ENCODE peak calls at places on chromosomes 2 and 18, in nine cellular contexts. One of them, this sample, is unnamed.

GRCh38 chr2:36486546-36487044 is 111.4 kb downstream of the FEZ2 start:
- DNase-seq in cerebellum: no peak
- DNase-seq in GM23248: peak
- DNase-seq in GDM1: no peak
- DNase-seq in T1000: no peak
- DNase-seq in amniotic stem cell: no peak
- DNase-seq in glomerular endothelial cell: peak
- DNase-seq in NCI-H1694: no peak
- DNase-seq in aorta: no peak
- DNase-seq in this sample: no peak

GRCh38 chr2:97748397-97748796 is 35.0 kb downstream of the ZAP70 start:
- DNase-seq in GDM1: peak
- DNase-seq in NCI-H1694: no peak
- DNase-seq in amniotic stem cell: no peak
- DNase-seq in cerebellum: peak
- DNase-seq in glomerular endothelial cell: no peak
- DNase-seq in GM23248: peak
- DNase-seq in T1000: no peak
- DNase-seq in aorta: no peak
- DNase-seq in this sample: peak

GRCh38 chr2:176421291-176422050 is 152.2 kb downstream of the MTX2 start:
- DNase-seq in cerebellum: no peak
- DNase-seq in T1000: no peak
- DNase-seq in GM23248: no peak
- DNase-seq in amniotic stem cell: no peak
- DNase-seq in aorta: no peak
- DNase-seq in glomerular endothelial cell: no peak
- DNase-seq in NCI-H1694: no peak
- DNase-seq in GDM1: no peak
- DNase-seq in this sample: no peak

GRCh38 chr18:26536664-26537063 is 11.7 kb downstream of the KCTD1 start:
- DNase-seq in amniotic stem cell: no peak
- DNase-seq in NCI-H1694: no peak
- DNase-seq in GDM1: no peak
- DNase-seq in GM23248: no peak
- DNase-seq in T1000: no peak
- DNase-seq in cerebellum: no peak
- DNase-seq in aorta: no peak
- DNase-seq in glomerular endothelial cell: no peak
- DNase-seq in this sample: no peak

GRCh38 chr18:74963820-74964446 is 245.0 kb downstream of the PTGR3 start:
- DNase-seq in cerebellum: no peak
- DNase-seq in GM23248: peak
- DNase-seq in amniotic stem cell: no peak
- DNase-seq in T1000: no peak
- DNase-seq in glomerular endothelial cell: no peak
- DNase-seq in GDM1: peak
- DNase-seq in aorta: no peak
- DNase-seq in NCI-H1694: no peak
- DNase-seq in this sample: peak

GRCh38 chr2:100818003-100818605 is 1.8 kb upstream of the NPAS2 start:
- DNase-seq in NCI-H1694: no peak
- DNase-seq in aorta: no peak
- DNase-seq in glomerular endothelial cell: no peak
- DNase-seq in GDM1: no peak
- DNase-seq in amniotic stem cell: no peak
- DNase-seq in GM23248: peak
- DNase-seq in T1000: no peak
- DNase-seq in cerebellum: no peak
- DNase-seq in this sample: no peak

GRCh38 chr2:17136895-17137294 is 381.3 kb downstream of the RAD51AP2 start:
- DNase-seq in GM23248: no peak
- DNase-seq in T1000: no peak
- DNase-seq in cerebellum: no peak
- DNase-seq in NCI-H1694: no peak
- DNase-seq in aorta: no peak
- DNase-seq in glomerular endothelial cell: no peak
- DNase-seq in GDM1: no peak
- DNase-seq in amniotic stem cell: no peak
- DNase-seq in this sample: no peak

GRCh38 chr2:128313076-128313836 is 5.4 kb downstream of the HS6ST1 start:
- DNase-seq in NCI-H1694: no peak
- DNase-seq in T1000: no peak
- DNase-seq in glomerular endothelial cell: no peak
- DNase-seq in aorta: no peak
- DNase-seq in amniotic stem cell: no peak
- DNase-seq in GDM1: no peak
- DNase-seq in GM23248: peak
- DNase-seq in cerebellum: no peak
- DNase-seq in this sample: no peak

GRCh38 chr2:156191547-156191946 is 141.0 kb downstream of the NR4A2 start:
- DNase-seq in T1000: no peak
- DNase-seq in amniotic stem cell: no peak
- DNase-seq in aorta: no peak
- DNase-seq in NCI-H1694: no peak
- DNase-seq in GDM1: no peak
- DNase-seq in cerebellum: no peak
- DNase-seq in GM23248: no peak
- DNase-seq in glomerular endothelial cell: no peak
- DNase-seq in this sample: no peak

GRCh38 chr2:37795938-37796337 is 124.5 kb upstream of the CDC42EP3 start:
- DNase-seq in GDM1: no peak
- DNase-seq in cerebellum: no peak
- DNase-seq in glomerular endothelial cell: no peak
- DNase-seq in NCI-H1694: no peak
- DNase-seq in aorta: no peak
- DNase-seq in GM23248: peak
- DNase-seq in T1000: peak
- DNase-seq in amniotic stem cell: peak
- DNase-seq in this sample: no peak

GRCh38 chr18:59779979-59780378 is 82.8 kb upstream of the CCBE1 start:
- DNase-seq in T1000: no peak
- DNase-seq in glomerular endothelial cell: peak
- DNase-seq in cerebellum: no peak
- DNase-seq in NCI-H1694: no peak
- DNase-seq in aorta: no peak
- DNase-seq in amniotic stem cell: peak
- DNase-seq in GDM1: no peak
- DNase-seq in GM23248: peak
- DNase-seq in this sample: no peak

GRCh38 chr2:8402222-8402621 is 279.6 kb upstream of the ID2 start:
- DNase-seq in T1000: no peak
- DNase-seq in cerebellum: no peak
- DNase-seq in amniotic stem cell: no peak
- DNase-seq in NCI-H1694: no peak
- DNase-seq in glomerular endothelial cell: no peak
- DNase-seq in GDM1: no peak
- DNase-seq in aorta: no peak
- DNase-seq in GM23248: no peak
- DNase-seq in this sample: no peak

GRCh38 chr2:134773372-134774073 is 54.7 kb upstream of the TMEM163 start:
- DNase-seq in NCI-H1694: no peak
- DNase-seq in GDM1: no peak
- DNase-seq in aorta: no peak
- DNase-seq in T1000: no peak
- DNase-seq in GM23248: no peak
- DNase-seq in glomerular endothelial cell: no peak
- DNase-seq in cerebellum: peak
- DNase-seq in amniotic stem cell: no peak
- DNase-seq in this sample: no peak

GRCh38 chr2:30798536-30798991 is 8.7 kb downstream of the CAPN13 start:
- DNase-seq in cerebellum: no peak
- DNase-seq in aorta: no peak
- DNase-seq in glomerular endothelial cell: no peak
- DNase-seq in GDM1: no peak
- DNase-seq in T1000: no peak
- DNase-seq in NCI-H1694: no peak
- DNase-seq in GM23248: no peak
- DNase-seq in amniotic stem cell: no peak
- DNase-seq in this sample: no peak

GRCh38 chr2:151217343-151217742 is 44.3 kb downstream of the RBM43 start:
- DNase-seq in GM23248: no peak
- DNase-seq in aorta: no peak
- DNase-seq in GDM1: no peak
- DNase-seq in T1000: no peak
- DNase-seq in glomerular endothelial cell: no peak
- DNase-seq in amniotic stem cell: no peak
- DNase-seq in cerebellum: no peak
- DNase-seq in NCI-H1694: no peak
- DNase-seq in this sample: no peak

GRCh38 chr18:8351173-8351572 is 258.1 kb upstream of the RAB12 start:
- DNase-seq in cerebellum: no peak
- DNase-seq in glomerular endothelial cell: no peak
- DNase-seq in T1000: no peak
- DNase-seq in GDM1: no peak
- DNase-seq in amniotic stem cell: no peak
- DNase-seq in aorta: no peak
- DNase-seq in GM23248: peak
- DNase-seq in NCI-H1694: no peak
- DNase-seq in this sample: no peak

GRCh38 chr2:24208490-24208889 is 33.6 kb downstream of the FAM228A start:
- DNase-seq in T1000: no peak
- DNase-seq in cerebellum: no peak
- DNase-seq in aorta: no peak
- DNase-seq in GDM1: no peak
- DNase-seq in amniotic stem cell: no peak
- DNase-seq in GM23248: no peak
- DNase-seq in glomerular endothelial cell: no peak
- DNase-seq in NCI-H1694: no peak
- DNase-seq in this sample: no peak

GRCh38 chr2:46318579-46319460 is 21.6 kb downstream of the EPAS1 start:
- DNase-seq in aorta: no peak
- DNase-seq in glomerular endothelial cell: no peak
- DNase-seq in GM23248: no peak
- DNase-seq in T1000: no peak
- DNase-seq in NCI-H1694: no peak
- DNase-seq in amniotic stem cell: no peak
- DNase-seq in cerebellum: no peak
- DNase-seq in GDM1: no peak
- DNase-seq in this sample: peak

GRCh38 chr2:45014016-45014702 is 4.9 kb upstream of the SIX2 start:
- DNase-seq in T1000: no peak
- DNase-seq in amniotic stem cell: no peak
- DNase-seq in aorta: peak
- DNase-seq in cerebellum: no peak
- DNase-seq in GM23248: peak
- DNase-seq in glomerular endothelial cell: no peak
- DNase-seq in NCI-H1694: no peak
- DNase-seq in GDM1: peak
- DNase-seq in this sample: no peak

GRCh38 chr2:140586379-140586778 is 1544.4 kb downstream of the LRP1B start:
- DNase-seq in glomerular endothelial cell: no peak
- DNase-seq in amniotic stem cell: no peak
- DNase-seq in GDM1: peak
- DNase-seq in T1000: no peak
- DNase-seq in NCI-H1694: peak
- DNase-seq in cerebellum: no peak
- DNase-seq in aorta: no peak
- DNase-seq in GM23248: peak
- DNase-seq in this sample: no peak

GRCh38 chr18:35470440-35470839 is 27.3 kb downstream of the INO80C start:
- DNase-seq in GDM1: no peak
- DNase-seq in cerebellum: peak
- DNase-seq in NCI-H1694: no peak
- DNase-seq in T1000: no peak
- DNase-seq in GM23248: peak
- DNase-seq in aorta: no peak
- DNase-seq in glomerular endothelial cell: no peak
- DNase-seq in amniotic stem cell: no peak
- DNase-seq in this sample: no peak

GRCh38 chr2:182006606-182007005 is 21.0 kb downstream of the PPP1R1C start:
- DNase-seq in aorta: no peak
- DNase-seq in NCI-H1694: no peak
- DNase-seq in GDM1: no peak
- DNase-seq in T1000: no peak
- DNase-seq in glomerular endothelial cell: no peak
- DNase-seq in amniotic stem cell: no peak
- DNase-seq in GM23248: no peak
- DNase-seq in cerebellum: no peak
- DNase-seq in this sample: no peak

GRCh38 chr2:10196275-10196892 is 73.8 kb downstream of the RRM2 start:
- DNase-seq in amniotic stem cell: no peak
- DNase-seq in glomerular endothelial cell: no peak
- DNase-seq in T1000: no peak
- DNase-seq in GM23248: no peak
- DNase-seq in aorta: no peak
- DNase-seq in NCI-H1694: no peak
- DNase-seq in GDM1: no peak
- DNase-seq in cerebellum: no peak
- DNase-seq in this sample: no peak

GRCh38 chr2:85813978-85814801 is 60.4 kb downstream of the ATOH8 start:
- DNase-seq in NCI-H1694: peak
- DNase-seq in glomerular endothelial cell: peak
- DNase-seq in amniotic stem cell: peak
- DNase-seq in T1000: peak
- DNase-seq in GM23248: peak
- DNase-seq in aorta: peak
- DNase-seq in GDM1: peak
- DNase-seq in cerebellum: peak
- DNase-seq in this sample: peak

GRCh38 chr2:106012591-106013347 is 181.3 kb downstream of the UXS1 start:
- DNase-seq in cerebellum: peak
- DNase-seq in T1000: no peak
- DNase-seq in GDM1: no peak
- DNase-seq in amniotic stem cell: no peak
- DNase-seq in NCI-H1694: no peak
- DNase-seq in glomerular endothelial cell: no peak
- DNase-seq in GM23248: no peak
- DNase-seq in aorta: no peak
- DNase-seq in this sample: no peak